ENCODE peak calls at places on chromosomes 4 and X, in nine cellular contexts. R is K562; H is foreskin fibroblast; X is CD8-positive, alpha-beta T cell; D is HCT116; L is ovary; J is brain microvascular endothelial cell; G is neural progenitor cell; F is mammary epithelial cell. Q is an unnamed sample.

GRCh38 chrX:133594156-133594555 is 178.9 kb upstream of the GPC4 start:
- DNase-seq in R (no peak), H (no peak), X (no peak), D (no peak), L (no peak), J (no peak), G (no peak), F (peak), Q (no peak)

GRCh38 chr4:4541040-4541631 is 712 bp downstream of the STX18 start:
- DNase-seq in R (peak), H (peak), X (no peak), D (no peak), L (no peak), J (peak), G (no peak), F (peak), Q (no peak)

GRCh38 chr4:73673286-73673685 is 53.0 kb upstream of the RASSF6 start:
- DNase-seq in R (no peak), H (no peak), X (no peak), D (no peak), L (no peak), J (no peak), G (no peak), F (peak), Q (peak)

GRCh38 chrX:1483843-1484637 is 31.3 kb upstream of the ASMTL start:
- DNase-seq in R (no peak), H (no peak), X (peak), D (no peak), L (no peak), J (no peak), G (no peak), F (no peak), Q (no peak)

GRCh38 chr4:76654796-76655195 is 219.8 kb downstream of the SHROOM3 start:
- DNase-seq in R (no peak), H (no peak), X (no peak), D (no peak), L (no peak), J (no peak), G (no peak), F (no peak), Q (no peak)

GRCh38 chrX:100289159-100289558 is 120.9 kb downstream of the PCDH19 start:
- DNase-seq in R (no peak), H (no peak), X (no peak), D (no peak), L (no peak), J (no peak), G (no peak), F (no peak), Q (no peak)

GRCh38 chr4:87502580-87503238 is 26.5 kb downstream of the SPARCL1 start:
- DNase-seq in R (no peak), H (peak), X (no peak), D (peak), L (no peak), J (no peak), G (no peak), F (peak), Q (peak)

GRCh38 chr4:87884976-87885574 is 52.3 kb downstream of the MEPE start:
- DNase-seq in R (no peak), H (no peak), X (no peak), D (no peak), L (no peak), J (no peak), G (no peak), F (no peak), Q (no peak)

GRCh38 chr4:15317246-15317645 is 110.6 kb upstream of the C1QTNF7 start:
- DNase-seq in R (no peak), H (no peak), X (no peak), D (no peak), L (no peak), J (no peak), G (no peak), F (no peak), Q (no peak)

GRCh38 chr4:90757529-90757928 is 630.3 kb downstream of the CCSER1 start:
- DNase-seq in R (no peak), H (no peak), X (no peak), D (no peak), L (no peak), J (no peak), G (no peak), F (no peak), Q (no peak)

GRCh38 chrX:41474726-41475100 is 27.6 kb downstream of the NYX start:
- DNase-seq in R (no peak), H (no peak), X (no peak), D (no peak), L (no peak), J (no peak), G (no peak), F (no peak), Q (no peak)

GRCh38 chr4:2424581-2424980 is 5.8 kb downstream of the CFAP99 start:
- DNase-seq in R (no peak), H (no peak), X (no peak), D (no peak), L (no peak), J (peak), G (peak), F (no peak), Q (no peak)

GRCh38 chr4:154720123-154720522 is 23.7 kb upstream of the LRAT start:
- DNase-seq in R (no peak), H (no peak), X (no peak), D (peak), L (no peak), J (no peak), G (no peak), F (peak), Q (no peak)

GRCh38 chr4:1178300-1179088 is 6.1 kb upstream of the SPON2 start:
- DNase-seq in R (no peak), H (no peak), X (no peak), D (no peak), L (no peak), J (no peak), G (no peak), F (peak), Q (no peak)

GRCh38 chr4:139461022-139461421 is 7.1 kb downstream of the RAB33B start:
- DNase-seq in R (peak), H (no peak), X (no peak), D (no peak), L (no peak), J (no peak), G (no peak), F (no peak), Q (no peak)

GRCh38 chr4:173753408-173753807 is 223.4 kb upstream of the HAND2 start:
- DNase-seq in R (no peak), H (no peak), X (no peak), D (no peak), L (no peak), J (no peak), G (no peak), F (no peak), Q (peak)

GRCh38 chr4:86496094-86497060 is 97.7 kb upstream of the PTPN13 start:
- DNase-seq in R (peak), H (peak), X (no peak), D (peak), L (peak), J (peak), G (peak), F (peak), Q (peak)

GRCh38 chr4:86879641-86880040 is 12.6 kb downstream of the C4orf36 start:
- DNase-seq in R (no peak), H (no peak), X (no peak), D (no peak), L (no peak), J (no peak), G (no peak), F (no peak), Q (no peak)

DNA sequence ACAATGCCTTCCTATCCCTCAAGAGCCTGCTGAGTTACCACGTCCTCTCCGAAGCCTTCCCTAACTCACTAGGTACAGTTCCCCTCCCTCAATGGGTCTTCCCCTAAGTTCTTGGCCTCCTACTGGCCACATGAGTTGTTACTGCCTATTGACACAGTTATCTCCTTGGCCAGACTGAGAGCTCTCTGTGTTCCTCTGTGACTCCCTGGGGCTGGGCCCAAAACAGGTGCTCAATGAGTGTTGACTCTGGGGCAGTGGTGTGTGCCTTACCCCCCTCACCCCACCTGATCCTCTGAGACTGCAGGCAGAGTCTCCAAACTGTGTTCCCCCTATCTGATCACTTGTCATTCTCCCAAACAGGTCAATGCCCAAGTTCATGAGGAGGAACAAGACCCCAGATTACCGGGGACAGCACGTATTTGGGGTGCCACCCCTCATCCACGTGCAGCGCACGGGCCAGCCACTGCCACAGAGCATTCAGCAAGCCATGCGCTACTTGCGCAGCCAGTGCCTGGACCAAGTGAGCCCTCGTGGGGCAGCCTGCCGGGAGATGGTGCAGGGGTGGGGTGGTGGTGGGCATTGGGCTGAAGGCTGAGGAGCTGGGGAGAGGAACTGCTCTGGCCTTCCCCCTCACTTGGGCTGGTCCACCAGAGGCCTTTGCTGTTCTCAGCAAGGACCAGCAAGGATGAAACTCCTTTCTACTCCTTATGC is 72.6 kb downstream of the STARD8 start:
- DNase-seq in R (peak), H (no peak), X (no peak), D (no peak), L (no peak), J (peak), G (peak), F (no peak), Q (no peak)
- TF ChIP-seq CTCF in R (peak), H (peak), X (no peak), D (no peak), L (no peak), J (peak), G (peak), F (peak), Q (peak)

GRCh38 chr4:53591372-53591892 is at the start of gene LNX1:
- DNase-seq in R (peak), H (no peak), X (no peak), D (peak), L (no peak), J (no peak), G (peak), F (no peak), Q (no peak)

GRCh38 chr4:53592128-53592527 is 842 bp upstream of the LNX1 start:
- DNase-seq in R (no peak), H (no peak), X (no peak), D (no peak), L (no peak), J (no peak), G (no peak), F (no peak), Q (no peak)

GRCh38 chr4:53593765-53594164 is 2.5 kb upstream of the LNX1 start:
- DNase-seq in R (no peak), H (no peak), X (no peak), D (no peak), L (no peak), J (no peak), G (no peak), F (no peak), Q (no peak)

GRCh38 chr4:53595204-53595603 is 3.9 kb upstream of the LNX1 start:
- DNase-seq in R (no peak), H (no peak), X (no peak), D (no peak), L (no peak), J (no peak), G (no peak), F (peak), Q (no peak)

GRCh38 chr4:53592686-53593641 is 1.7 kb upstream of the LNX1 start:
- DNase-seq in R (peak), H (no peak), X (no peak), D (no peak), L (peak), J (no peak), G (peak), F (peak), Q (no peak)
- H3K4me3 ChIP-seq in R (peak), H (no peak), X (no peak), D (peak), L (no peak), J (peak), G (peak), F (peak), Q (peak)

GRCh38 chr4:69584135-69584534 is 55.3 kb downstream of the UGT2A2 start:
- DNase-seq in R (no peak), H (no peak), X (no peak), D (no peak), L (no peak), J (no peak), G (no peak), F (no peak), Q (no peak)

DNA sequence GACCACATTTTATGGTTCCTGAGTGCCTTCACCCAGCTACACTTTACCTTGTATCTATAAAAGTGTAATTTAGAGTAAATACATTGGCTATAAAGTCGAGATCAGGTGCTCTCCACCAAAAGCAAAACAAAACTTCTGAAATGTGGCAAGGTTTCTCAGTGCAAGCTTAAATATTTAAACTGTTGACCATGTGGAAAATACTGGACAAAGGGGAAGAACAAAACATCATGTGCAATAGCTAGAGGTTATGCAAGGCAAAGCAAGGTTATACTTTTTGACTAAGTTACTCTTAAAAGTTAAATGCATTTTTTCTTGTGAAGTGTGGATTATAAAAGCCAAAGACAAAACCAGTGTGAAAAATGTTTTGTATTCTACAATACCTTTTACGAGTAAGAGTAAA is 55.9 kb downstream of the UGT2A2 start:
- DNase-seq in R (no peak), H (no peak), X (no peak), D (no peak), L (no peak), J (no peak), G (no peak), F (no peak), Q (no peak)
- TF ChIP-seq CTCF in R (no peak), H (no peak), X (no peak), D (no peak), L (no peak), J (no peak), G (no peak), F (no peak), Q (no peak)

GRCh38 chr4:159010563-159011260 is 92.2 kb upstream of the RAPGEF2 start:
- DNase-seq in R (no peak), H (peak), X (no peak), D (no peak), L (peak), J (no peak), G (no peak), F (peak), Q (no peak)
- H3K4me3 ChIP-seq in R (no peak), H (no peak), X (no peak), D (no peak), L (no peak), J (no peak), G (no peak), F (no peak), Q (no peak)

DNA sequence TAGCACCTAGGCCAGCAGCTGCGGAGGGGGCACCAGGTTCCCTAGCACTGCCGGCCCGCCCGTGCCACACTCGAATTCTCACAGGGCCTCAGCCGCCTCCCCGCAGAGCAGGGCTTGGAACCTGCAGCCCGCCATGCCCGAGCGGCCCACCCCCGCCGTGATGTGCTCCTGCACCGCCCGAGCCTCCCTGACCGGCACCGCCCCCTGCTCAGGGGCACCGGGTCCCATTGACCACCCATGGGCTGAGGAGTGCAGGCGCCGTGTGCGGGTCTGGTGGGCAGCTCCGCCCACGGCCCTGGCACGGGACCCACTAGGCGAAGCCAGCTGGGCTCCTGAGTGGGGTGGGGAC is 35.4 kb upstream of the ENPP6 start:
- DNase-seq in R (no peak), H (no peak), X (no peak), D (no peak), L (no peak), J (no peak), G (no peak), F (no peak), Q (no peak)
- TF ChIP-seq CTCF in R (no peak), H (no peak), X (no peak), D (no peak), L (no peak), J (no peak), G (no peak), F (no peak), Q (no peak)

GRCh38 chrX:11196476-11196875 is 85.3 kb downstream of the HCCS start:
- DNase-seq in R (no peak), H (peak), X (no peak), D (no peak), L (no peak), J (no peak), G (no peak), F (no peak), Q (no peak)
- H3K4me3 ChIP-seq in R (no peak), H (no peak), X (no peak), D (no peak), L (no peak), J (no peak), G (no peak), F (no peak), Q (no peak)

GRCh38 chrX:15495801-15496200 is 2.7 kb upstream of the PIR start:
- DNase-seq in R (no peak), H (no peak), X (no peak), D (no peak), L (no peak), J (no peak), G (no peak), F (no peak), Q (no peak)

GRCh38 chrX:15497865-15498264 is 2.7 kb upstream of the BMX start:
- DNase-seq in R (peak), H (no peak), X (peak), D (peak), L (no peak), J (peak), G (peak), F (peak), Q (no peak)

GRCh38 chrX:15496809-15497208 is 3.7 kb upstream of the PIR start:
- DNase-seq in R (no peak), H (no peak), X (no peak), D (no peak), L (no peak), J (no peak), G (no peak), F (peak), Q (no peak)

GRCh38 chrX:15498741-15499140 is 1.9 kb upstream of the BMX start:
- DNase-seq in R (no peak), H (no peak), X (no peak), D (no peak), L (no peak), J (no peak), G (no peak), F (no peak), Q (no peak)

DNA sequence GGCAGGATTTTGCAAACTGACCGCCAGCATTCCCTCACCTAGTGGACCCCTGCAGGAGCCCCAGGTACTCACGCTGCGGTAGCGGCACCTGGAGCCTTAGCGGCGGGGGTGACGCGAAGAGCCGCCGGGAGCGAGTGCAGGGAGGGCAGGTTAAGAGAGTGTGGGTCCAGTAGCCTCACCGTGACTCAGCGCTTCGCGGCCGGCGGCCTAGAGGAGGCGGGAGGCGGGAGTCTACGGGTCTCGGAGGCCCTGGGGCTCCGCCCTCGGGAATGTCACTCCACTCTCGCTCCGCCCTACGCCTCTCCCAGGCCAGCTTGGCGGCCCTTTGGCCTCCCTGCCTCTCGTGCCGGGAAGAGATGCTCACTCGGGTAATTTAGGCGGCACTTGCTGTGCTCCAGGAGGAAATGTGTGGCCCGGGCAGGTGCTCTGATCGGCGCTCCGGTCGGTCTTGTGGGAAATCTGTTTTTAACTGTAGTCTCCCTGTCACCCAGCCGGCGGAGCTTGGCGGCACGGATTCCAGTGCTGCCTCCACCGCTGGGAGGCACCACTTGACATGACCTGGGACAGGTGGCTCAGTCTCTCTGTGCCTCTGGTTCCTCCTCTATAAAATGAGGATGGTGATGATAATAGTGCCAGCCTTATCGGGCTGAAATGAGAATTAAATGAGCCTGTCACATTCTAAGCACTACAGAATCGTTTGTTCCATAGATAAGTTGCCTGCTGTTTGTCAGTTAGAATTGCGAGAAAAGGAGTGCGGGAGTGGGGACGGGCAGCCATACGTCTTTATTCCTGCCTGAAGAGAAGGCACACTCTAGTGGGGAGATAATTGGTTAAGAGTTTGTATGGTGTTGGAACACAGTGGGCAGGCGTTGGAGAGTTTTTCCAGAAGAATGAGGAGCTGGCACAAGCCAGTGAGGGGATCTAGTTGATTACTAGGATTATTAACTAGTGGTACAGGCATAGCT is at the start of gene PIR:
- DNase-seq in R (peak), H (peak), X (peak), D (peak), L (peak), J (peak), G (peak), F (peak), Q (no peak)
- TF ChIP-seq CTCF in R (peak), H (peak), X (no peak), D (peak), L (no peak), J (peak), G (peak), F (peak), Q (peak)

GRCh38 chr4:121785479-121785878 is 15.6 kb upstream of the EXOSC9 start:
- DNase-seq in R (no peak), H (no peak), X (no peak), D (no peak), L (no peak), J (no peak), G (no peak), F (no peak), Q (no peak)
- H3K4me3 ChIP-seq in R (no peak), H (no peak), X (no peak), D (no peak), L (no peak), J (no peak), G (no peak), F (no peak), Q (no peak)

GRCh38 chrX:43595931-43596330 is 60.2 kb upstream of the MAOA start:
- DNase-seq in R (no peak), H (no peak), X (no peak), D (no peak), L (no peak), J (no peak), G (no peak), F (no peak), Q (no peak)
- TF ChIP-seq CTCF in R (no peak), H (no peak), X (no peak), D (no peak), L (no peak), J (no peak), G (no peak), F (no peak), Q (no peak)

DNA sequence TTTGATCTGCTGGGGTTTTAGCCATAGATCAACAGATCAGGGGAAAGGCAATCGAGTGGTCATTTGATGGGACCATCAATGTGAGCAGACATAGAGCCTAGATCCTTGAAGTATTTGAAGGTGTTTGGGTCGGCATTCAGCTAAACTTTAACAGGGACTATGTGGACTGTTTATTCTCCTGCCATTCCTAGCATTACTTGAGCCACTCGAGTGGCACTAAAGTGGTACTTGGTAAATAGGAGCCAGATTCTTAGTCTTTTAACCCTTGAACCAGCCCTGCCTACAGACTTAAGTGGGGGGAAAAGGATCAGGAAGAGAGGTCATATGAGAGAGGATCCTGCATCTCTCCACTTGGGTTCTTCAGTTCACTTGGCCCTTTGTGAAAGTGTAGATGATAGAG is 3.8 kb downstream of the MSN start:
- DNase-seq in R (no peak), H (no peak), X (no peak), D (no peak), L (no peak), J (no peak), G (no peak), F (no peak), Q (no peak)
- H3K4me3 ChIP-seq in R (peak), H (no peak), X (peak), D (no peak), L (no peak), J (no peak), G (no peak), F (no peak), Q (no peak)